ENCODE peak calls at places on chromosomes 12 and 14, in six cellular contexts. One of them, this sample, is unnamed.

GRCh38 chr14:96077983-96078686 is 39.0 kb downstream of the C14orf132 start:
- DNase-seq in sciatic nerve: peak
- DNase-seq in substantia nigra: no peak
- DNase-seq in esophagus squamous epithelium: no peak
- DNase-seq in endothelial cell of umbilical vein: no peak
- DNase-seq in bronchial epithelial cell: peak
- DNase-seq in this sample: no peak

GRCh38 chr14:91186515-91187066 is 57.9 kb downstream of the GPR68 start:
- DNase-seq in sciatic nerve: no peak
- DNase-seq in substantia nigra: no peak
- DNase-seq in esophagus squamous epithelium: no peak
- DNase-seq in endothelial cell of umbilical vein: no peak
- DNase-seq in bronchial epithelial cell: peak
- DNase-seq in this sample: no peak

GRCh38 chr12:20830456-20830855 is 20.0 kb downstream of the SLCO1B3 start:
- DNase-seq in sciatic nerve: no peak
- DNase-seq in substantia nigra: no peak
- DNase-seq in esophagus squamous epithelium: no peak
- DNase-seq in endothelial cell of umbilical vein: no peak
- DNase-seq in bronchial epithelial cell: peak
- DNase-seq in this sample: no peak

GRCh38 chr12:111457071-111457470 is 51.3 kb downstream of the SH2B3 start:
- DNase-seq in sciatic nerve: no peak
- DNase-seq in substantia nigra: no peak
- DNase-seq in esophagus squamous epithelium: no peak
- DNase-seq in endothelial cell of umbilical vein: no peak
- DNase-seq in bronchial epithelial cell: no peak
- DNase-seq in this sample: no peak

GRCh38 chr12:59388694-59389093 is 207.1 kb upstream of the SLC16A7 start:
- DNase-seq in sciatic nerve: no peak
- DNase-seq in substantia nigra: no peak
- DNase-seq in esophagus squamous epithelium: no peak
- DNase-seq in endothelial cell of umbilical vein: no peak
- DNase-seq in bronchial epithelial cell: no peak
- DNase-seq in this sample: no peak

GRCh38 chr12:121240484-121241202 is 30.7 kb downstream of the P2RX4 start:
- DNase-seq in sciatic nerve: peak
- DNase-seq in substantia nigra: peak
- DNase-seq in esophagus squamous epithelium: no peak
- DNase-seq in endothelial cell of umbilical vein: no peak
- DNase-seq in bronchial epithelial cell: no peak
- DNase-seq in this sample: peak

GRCh38 chr14:90573385-90574105 is 176.7 kb downstream of the CALM1 start:
- DNase-seq in sciatic nerve: no peak
- DNase-seq in substantia nigra: no peak
- DNase-seq in esophagus squamous epithelium: no peak
- DNase-seq in endothelial cell of umbilical vein: peak
- DNase-seq in bronchial epithelial cell: no peak
- DNase-seq in this sample: no peak

GRCh38 chr14:76261371-76261811 is 109.7 kb downstream of the GPATCH2L start:
- DNase-seq in sciatic nerve: no peak
- DNase-seq in substantia nigra: no peak
- DNase-seq in esophagus squamous epithelium: no peak
- DNase-seq in endothelial cell of umbilical vein: no peak
- DNase-seq in bronchial epithelial cell: no peak
- DNase-seq in this sample: no peak

GRCh38 chr12:12803186-12803585 is 10.0 kb upstream of the DDX47 start:
- DNase-seq in sciatic nerve: no peak
- DNase-seq in substantia nigra: no peak
- DNase-seq in esophagus squamous epithelium: no peak
- DNase-seq in endothelial cell of umbilical vein: peak
- DNase-seq in bronchial epithelial cell: peak
- DNase-seq in this sample: peak

GRCh38 chr14:24875203-24875840 is 174.6 kb downstream of the STXBP6 start:
- DNase-seq in sciatic nerve: no peak
- DNase-seq in substantia nigra: no peak
- DNase-seq in esophagus squamous epithelium: no peak
- DNase-seq in endothelial cell of umbilical vein: no peak
- DNase-seq in bronchial epithelial cell: no peak
- DNase-seq in this sample: no peak

GRCh38 chr12:112049351-112049750 is 36.1 kb downstream of the ERP29 start:
- DNase-seq in sciatic nerve: no peak
- DNase-seq in substantia nigra: no peak
- DNase-seq in esophagus squamous epithelium: no peak
- DNase-seq in endothelial cell of umbilical vein: no peak
- DNase-seq in bronchial epithelial cell: no peak
- DNase-seq in this sample: no peak

GRCh38 chr12:122871851-122872785 is 23.8 kb downstream of the VPS37B start:
- DNase-seq in sciatic nerve: peak
- DNase-seq in substantia nigra: peak
- DNase-seq in esophagus squamous epithelium: no peak
- DNase-seq in endothelial cell of umbilical vein: peak
- DNase-seq in bronchial epithelial cell: peak
- DNase-seq in this sample: no peak

GRCh38 chr14:77607741-77608302 is 8.6 kb downstream of the SPTLC2 start:
- DNase-seq in sciatic nerve: no peak
- DNase-seq in substantia nigra: no peak
- DNase-seq in esophagus squamous epithelium: no peak
- DNase-seq in endothelial cell of umbilical vein: peak
- DNase-seq in bronchial epithelial cell: no peak
- DNase-seq in this sample: no peak

GRCh38 chr12:39959016-39959415 is 146.9 kb downstream of the SLC2A13 start:
- DNase-seq in sciatic nerve: no peak
- DNase-seq in substantia nigra: no peak
- DNase-seq in esophagus squamous epithelium: no peak
- DNase-seq in endothelial cell of umbilical vein: no peak
- DNase-seq in bronchial epithelial cell: no peak
- DNase-seq in this sample: no peak

GRCh38 chr12:27343255-27344000 is 10.8 kb downstream of the BMAL2 start:
- DNase-seq in sciatic nerve: no peak
- DNase-seq in substantia nigra: no peak
- DNase-seq in esophagus squamous epithelium: no peak
- DNase-seq in endothelial cell of umbilical vein: peak
- DNase-seq in bronchial epithelial cell: peak
- DNase-seq in this sample: no peak

GRCh38 chr14:86391085-86391484 is 861.1 kb downstream of the FLRT2 start:
- DNase-seq in sciatic nerve: no peak
- DNase-seq in substantia nigra: no peak
- DNase-seq in esophagus squamous epithelium: no peak
- DNase-seq in endothelial cell of umbilical vein: no peak
- DNase-seq in bronchial epithelial cell: no peak
- DNase-seq in this sample: no peak

GRCh38 chr12:121489874-121490273 is 90.0 kb downstream of the RNF34 start:
- DNase-seq in sciatic nerve: no peak
- DNase-seq in substantia nigra: no peak
- DNase-seq in esophagus squamous epithelium: no peak
- DNase-seq in endothelial cell of umbilical vein: no peak
- DNase-seq in bronchial epithelial cell: no peak
- DNase-seq in this sample: no peak

GRCh38 chr12:49190317-49190716 is 1.4 kb upstream of the TUBA1A start:
- DNase-seq in sciatic nerve: no peak
- DNase-seq in substantia nigra: no peak
- DNase-seq in esophagus squamous epithelium: no peak
- DNase-seq in endothelial cell of umbilical vein: no peak
- DNase-seq in bronchial epithelial cell: no peak
- DNase-seq in this sample: peak

GRCh38 chr12:52523825-52524224 is 3.6 kb upstream of the KRT5 start:
- DNase-seq in sciatic nerve: peak
- DNase-seq in substantia nigra: no peak
- DNase-seq in esophagus squamous epithelium: no peak
- DNase-seq in endothelial cell of umbilical vein: no peak
- DNase-seq in bronchial epithelial cell: peak
- DNase-seq in this sample: no peak

GRCh38 chr12:68287106-68287505 is 33.7 kb upstream of the IL22 start:
- DNase-seq in sciatic nerve: no peak
- DNase-seq in substantia nigra: no peak
- DNase-seq in esophagus squamous epithelium: no peak
- DNase-seq in endothelial cell of umbilical vein: peak
- DNase-seq in bronchial epithelial cell: no peak
- DNase-seq in this sample: no peak

GRCh38 chr14:96827310-96827709 is 30.1 kb downstream of the VRK1 start:
- DNase-seq in sciatic nerve: no peak
- DNase-seq in substantia nigra: no peak
- DNase-seq in esophagus squamous epithelium: no peak
- DNase-seq in endothelial cell of umbilical vein: no peak
- DNase-seq in bronchial epithelial cell: no peak
- DNase-seq in this sample: no peak

GRCh38 chr12:85809500-85809899 is 26.7 kb downstream of the RASSF9 start:
- DNase-seq in sciatic nerve: no peak
- DNase-seq in substantia nigra: no peak
- DNase-seq in esophagus squamous epithelium: no peak
- DNase-seq in endothelial cell of umbilical vein: no peak
- DNase-seq in bronchial epithelial cell: no peak
- DNase-seq in this sample: no peak

GRCh38 chr12:19908825-19909224 is 459.5 kb upstream of the PDE3A start:
- DNase-seq in sciatic nerve: no peak
- DNase-seq in substantia nigra: no peak
- DNase-seq in esophagus squamous epithelium: no peak
- DNase-seq in endothelial cell of umbilical vein: no peak
- DNase-seq in bronchial epithelial cell: no peak
- DNase-seq in this sample: no peak

GRCh38 chr14:24243336-24243836 is 963 bp upstream of the TINF2 start:
- DNase-seq in sciatic nerve: no peak
- DNase-seq in substantia nigra: no peak
- DNase-seq in esophagus squamous epithelium: no peak
- DNase-seq in endothelial cell of umbilical vein: no peak
- DNase-seq in bronchial epithelial cell: peak
- DNase-seq in this sample: no peak

GRCh38 chr14:64643709-64644108 is 60.5 kb upstream of the PLEKHG3 start:
- DNase-seq in sciatic nerve: no peak
- DNase-seq in substantia nigra: no peak
- DNase-seq in esophagus squamous epithelium: no peak
- DNase-seq in endothelial cell of umbilical vein: no peak
- DNase-seq in bronchial epithelial cell: no peak
- DNase-seq in this sample: no peak

GRCh38 chr12:19082365-19082911 is 47.1 kb upstream of the PLEKHA5 start:
- DNase-seq in sciatic nerve: no peak
- DNase-seq in substantia nigra: no peak
- DNase-seq in esophagus squamous epithelium: no peak
- DNase-seq in endothelial cell of umbilical vein: no peak
- DNase-seq in bronchial epithelial cell: no peak
- DNase-seq in this sample: no peak

GRCh38 chr14:20802341-20803084 is at the start of gene RNASE1:
- DNase-seq in sciatic nerve: no peak
- DNase-seq in substantia nigra: peak
- DNase-seq in esophagus squamous epithelium: no peak
- DNase-seq in endothelial cell of umbilical vein: peak
- DNase-seq in bronchial epithelial cell: peak
- DNase-seq in this sample: peak

GRCh38 chr12:79687711-79688270 is 3.0 kb downstream of the PAWR start:
- DNase-seq in sciatic nerve: no peak
- DNase-seq in substantia nigra: no peak
- DNase-seq in esophagus squamous epithelium: no peak
- DNase-seq in endothelial cell of umbilical vein: peak
- DNase-seq in bronchial epithelial cell: peak
- DNase-seq in this sample: no peak

GRCh38 chr12:90938451-90938850 is 16.5 kb downstream of the CCER1 start:
- DNase-seq in sciatic nerve: no peak
- DNase-seq in substantia nigra: no peak
- DNase-seq in esophagus squamous epithelium: no peak
- DNase-seq in endothelial cell of umbilical vein: peak
- DNase-seq in bronchial epithelial cell: peak
- DNase-seq in this sample: no peak

GRCh38 chr12:119829439-119829838 is 47.7 kb downstream of the CIT start:
- DNase-seq in sciatic nerve: no peak
- DNase-seq in substantia nigra: no peak
- DNase-seq in esophagus squamous epithelium: no peak
- DNase-seq in endothelial cell of umbilical vein: no peak
- DNase-seq in bronchial epithelial cell: no peak
- DNase-seq in this sample: no peak

GRCh38 chr14:53193193-53193592 is 40.1 kb upstream of the DDHD1 start:
- DNase-seq in sciatic nerve: no peak
- DNase-seq in substantia nigra: no peak
- DNase-seq in esophagus squamous epithelium: no peak
- DNase-seq in endothelial cell of umbilical vein: no peak
- DNase-seq in bronchial epithelial cell: no peak
- DNase-seq in this sample: no peak

GRCh38 chr12:51752490-51752889 is 96.0 kb downstream of the FIGNL2 start:
- DNase-seq in sciatic nerve: peak
- DNase-seq in substantia nigra: peak
- DNase-seq in esophagus squamous epithelium: no peak
- DNase-seq in endothelial cell of umbilical vein: peak
- DNase-seq in bronchial epithelial cell: peak
- DNase-seq in this sample: peak

GRCh38 chr12:68113644-68114043 is 45.9 kb downstream of the IFNG start:
- DNase-seq in sciatic nerve: no peak
- DNase-seq in substantia nigra: no peak
- DNase-seq in esophagus squamous epithelium: no peak
- DNase-seq in endothelial cell of umbilical vein: no peak
- DNase-seq in bronchial epithelial cell: no peak
- DNase-seq in this sample: no peak

GRCh38 chr12:40632933-40633332 is 59.3 kb upstream of the CNTN1 start:
- DNase-seq in sciatic nerve: no peak
- DNase-seq in substantia nigra: no peak
- DNase-seq in esophagus squamous epithelium: no peak
- DNase-seq in endothelial cell of umbilical vein: no peak
- DNase-seq in bronchial epithelial cell: no peak
- DNase-seq in this sample: no peak

GRCh38 chr14:100156776-100157175 is 2.7 kb downstream of the DEGS2 start:
- DNase-seq in sciatic nerve: no peak
- DNase-seq in substantia nigra: no peak
- DNase-seq in esophagus squamous epithelium: no peak
- DNase-seq in endothelial cell of umbilical vein: no peak
- DNase-seq in bronchial epithelial cell: no peak
- DNase-seq in this sample: no peak

GRCh38 chr12:48961331-48961730 is 4.0 kb upstream of the ARF3 start:
- DNase-seq in sciatic nerve: no peak
- DNase-seq in substantia nigra: no peak
- DNase-seq in esophagus squamous epithelium: no peak
- DNase-seq in endothelial cell of umbilical vein: peak
- DNase-seq in bronchial epithelial cell: no peak
- DNase-seq in this sample: no peak